ENCODE peak calls at places on chromosomes 5 and 9, in nine cellular contexts. I, Q, V, S, N, B, X, M and F are unnamed samples.

GRCh38 chr5:30502277-30502676 is 691.2 kb upstream of the CDH6 start:
- DNase-seq in I (no peak), Q (no peak), V (no peak), S (no peak), N (no peak), B (peak), X (peak), M (no peak), F (no peak)

GRCh38 chr5:137837741-137838389 is 29.8 kb upstream of the MYOT start:
- DNase-seq in I (no peak), Q (no peak), V (no peak), S (no peak), N (no peak), B (no peak), X (no peak), M (no peak), F (no peak)

GRCh38 chr9:80285325-80285724 is 713.6 kb downstream of the TLE4 start:
- DNase-seq in I (no peak), Q (no peak), V (no peak), S (no peak), N (no peak), B (peak), X (peak), M (no peak), F (peak)

GRCh38 chr9:131320031-131320685 is 30.6 kb downstream of the PLPP7 start:
- DNase-seq in I (no peak), Q (no peak), V (no peak), S (no peak), N (no peak), B (no peak), X (no peak), M (no peak), F (no peak)

GRCh38 chr9:88745281-88746001 is 210.5 kb downstream of the NXNL2 start:
- DNase-seq in I (no peak), Q (no peak), V (peak), S (no peak), N (no peak), B (no peak), X (peak), M (no peak), F (no peak)

GRCh38 chr9:19720374-19720773 is 68.5 kb downstream of the SLC24A2 start:
- DNase-seq in I (no peak), Q (no peak), V (no peak), S (no peak), N (no peak), B (peak), X (peak), M (no peak), F (no peak)

GRCh38 chr9:5621327-5621726 is 7.6 kb upstream of the RIC1 start:
- DNase-seq in I (no peak), Q (no peak), V (no peak), S (no peak), N (no peak), B (peak), X (peak), M (no peak), F (no peak)

GRCh38 chr5:53882637-53883036 is 322.2 kb downstream of the NDUFS4 start:
- DNase-seq in I (no peak), Q (no peak), V (no peak), S (no peak), N (no peak), B (no peak), X (peak), M (no peak), F (no peak)

GRCh38 chr5:71903826-71904225 is 184.8 kb downstream of the CARTPT start:
- DNase-seq in I (no peak), Q (no peak), V (no peak), S (no peak), N (no peak), B (no peak), X (no peak), M (no peak), F (no peak)

GRCh38 chr5:179294131-179294780 is 51.0 kb downstream of the ADAMTS2 start:
- DNase-seq in I (no peak), Q (peak), V (no peak), S (peak), N (no peak), B (no peak), X (no peak), M (no peak), F (no peak)

GRCh38 chr5:125093776-125094175 is 347.3 kb upstream of the ZNF608 start:
- DNase-seq in I (no peak), Q (no peak), V (no peak), S (no peak), N (no peak), B (peak), X (peak), M (no peak), F (no peak)

DNA sequence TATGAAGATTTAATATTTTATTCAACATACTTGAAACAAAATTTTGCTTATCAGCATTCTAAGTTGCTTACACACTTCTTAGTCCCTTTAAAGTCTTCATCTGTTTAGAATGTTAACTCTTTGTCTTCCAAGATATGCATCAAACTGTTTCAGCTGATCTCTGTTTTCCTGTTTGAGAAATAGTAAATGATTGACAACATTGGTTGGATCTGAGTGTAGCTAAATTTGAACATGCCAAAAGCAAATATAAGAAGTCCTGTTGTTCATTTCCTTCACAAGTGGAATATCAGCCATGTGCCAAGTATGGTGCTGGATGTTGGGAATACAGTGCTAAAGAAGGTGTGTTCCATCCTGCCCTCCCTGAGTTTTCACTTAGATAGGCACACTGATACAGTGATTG is 430.4 kb downstream of the EBF1 start:
- DNase-seq in I (no peak), Q (no peak), V (no peak), S (no peak), N (no peak), B (no peak), X (no peak), M (no peak), F (no peak)
- H3K4me3 ChIP-seq in I (no peak), Q (no peak), V (no peak), S (no peak), N (no peak), B (no peak), X (no peak), M (no peak), F (no peak)

DNA sequence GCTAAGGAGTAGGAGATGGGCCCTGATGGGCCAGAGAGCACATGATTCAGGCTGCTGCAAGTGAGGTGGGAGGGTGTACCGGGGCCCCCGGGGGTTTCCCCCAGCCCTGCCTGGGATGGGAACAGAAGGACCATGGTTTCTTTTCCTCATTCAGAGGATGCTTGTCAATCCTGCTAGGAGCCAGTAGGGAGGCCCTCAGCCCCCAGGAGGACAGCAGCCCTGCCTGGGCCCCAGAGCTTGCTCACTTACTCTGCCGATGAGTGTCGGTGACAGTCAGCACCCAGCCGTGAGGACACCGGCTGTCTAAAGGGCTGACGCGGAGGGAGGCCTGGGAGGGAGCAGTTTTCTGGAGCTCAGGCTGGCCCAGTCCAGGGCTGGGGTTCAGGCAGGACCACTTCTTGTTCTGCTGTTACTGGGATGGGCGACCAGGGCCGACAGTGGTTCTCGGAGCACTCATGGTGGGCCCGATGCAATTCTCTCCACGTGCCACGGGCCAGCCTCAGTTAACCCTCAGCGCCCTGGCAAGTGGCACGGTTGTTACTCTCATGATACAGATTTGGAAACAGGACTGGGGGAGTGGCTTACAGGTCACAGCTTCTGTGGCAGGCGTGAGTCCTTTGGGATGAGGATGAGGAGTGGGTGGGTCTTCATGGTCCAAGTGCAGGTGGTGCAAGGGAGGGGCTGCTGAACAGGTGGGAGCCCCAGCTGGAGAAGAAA is 1.8 kb downstream of the ARRDC1 start:
- DNase-seq in I (no peak), Q (no peak), V (no peak), S (no peak), N (no peak), B (peak), X (peak), M (no peak), F (no peak)
- H3K4me3 ChIP-seq in I (peak), Q (no peak), V (peak), S (peak), N (peak), B (peak), X (peak), M (peak), F (no peak)

DNA sequence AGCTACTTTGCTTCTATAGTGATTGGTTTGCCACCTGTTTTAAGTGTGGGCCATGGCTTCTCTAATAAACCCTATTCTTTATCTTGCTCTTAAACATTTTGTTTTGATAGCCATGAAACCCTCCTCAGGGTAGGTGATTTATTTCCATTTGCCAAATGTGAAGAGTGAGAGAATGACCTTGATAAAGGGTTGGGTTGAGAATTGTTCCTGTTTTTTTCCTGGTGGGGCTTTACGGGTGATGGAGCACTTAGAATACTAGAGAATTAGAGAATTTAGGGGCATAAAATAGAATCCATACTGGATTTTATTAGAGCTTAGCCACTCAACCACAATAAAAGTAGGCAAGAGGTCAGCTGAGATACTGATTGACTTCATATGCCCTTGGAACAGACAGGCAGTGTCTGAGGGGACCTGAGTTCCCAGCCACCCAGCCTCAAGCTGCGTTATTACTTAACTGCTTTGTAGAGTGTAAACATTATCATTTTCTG is 68.9 kb downstream of the COMMD10 start:
- DNase-seq in I (no peak), Q (no peak), V (no peak), S (no peak), N (no peak), B (no peak), X (no peak), M (no peak), F (no peak)
- H3K4me3 ChIP-seq in I (no peak), Q (no peak), V (no peak), S (no peak), N (no peak), B (no peak), X (no peak), M (no peak), F (no peak)

DNA sequence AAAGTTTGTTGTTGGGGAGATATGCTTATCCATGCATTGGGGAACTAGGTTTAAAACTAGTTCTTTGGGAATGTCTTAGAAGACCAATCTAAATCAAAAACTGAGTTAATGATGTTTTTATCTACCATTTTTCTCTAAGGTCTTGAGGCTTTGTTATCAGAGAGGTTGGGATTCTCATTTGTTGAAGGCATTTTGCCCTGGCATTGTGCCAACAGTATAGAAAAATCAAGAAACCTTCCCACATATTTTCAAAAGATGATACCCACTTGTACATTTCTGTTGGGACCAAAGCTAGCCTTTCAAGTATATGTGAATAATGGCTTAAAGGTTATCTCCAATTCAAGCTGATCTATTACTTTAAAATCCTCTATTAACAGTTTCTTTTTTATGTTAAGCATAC is 419.8 kb upstream of the KIF2A start:
- DNase-seq in I (no peak), Q (no peak), V (no peak), S (no peak), N (no peak), B (no peak), X (no peak), M (no peak), F (no peak)
- H3K4me3 ChIP-seq in I (no peak), Q (no peak), V (no peak), S (no peak), N (no peak), B (no peak), X (no peak), M (no peak), F (no peak)